ENCODE peak calls at places on chromosomes 4 and X, in eight cellular contexts. X is right atrium auricular region; E is AG04450; U is fibroblast of the aortic adventitia; J is NCI-H1105; H is Caki2; I is activated T-cell treated with anti-CD3 and anti-CD28 coated beads, Interleukin-2, amount 50 U/mL, for 24 hours; N is lower leg skin. R is an unnamed sample.

GRCh38 chr4:4384837-4385236 is 2.1 kb upstream of the NSG1 start:
- DNase-seq in J (no peak), N (no peak), X (no peak), H (peak; percentile 11), E (no peak), I (no peak), U (no peak), R (no peak)

GRCh38 chr4:163941221-163941865 is 446.9 kb downstream of the TMA16 start:
- DNase-seq in E (no peak), H (peak; percentile 19), N (no peak), U (no peak), I (no peak), X (no peak), J (no peak), R (no peak)

GRCh38 chr4:48108309-48109073 is 25.6 kb downstream of the TXK start:
- DNase-seq in I (no peak), U (no peak), N (no peak), X (no peak), J (no peak), E (no peak), H (no peak), R (no peak)

GRCh38 chrX:45592067-45592466 is 391.4 kb upstream of the DIPK2B start:
- DNase-seq in U (peak; percentile 2), N (no peak), H (no peak), I (no peak), J (no peak), X (no peak), E (no peak), R (no peak)

GRCh38 chrX:13167444-13168207 is 123.2 kb upstream of the FAM9C start:
- DNase-seq in N (peak; percentile 39), X (peak; percentile 65), U (peak; percentile 82), H (no peak), E (no peak), I (no peak), J (no peak), R (no peak)

GRCh38 chrX:357693-358471 is 28.8 kb downstream of the PPP2R3B start:
- DNase-seq in I (peak; percentile 58), J (no peak), H (no peak), U (no peak), N (no peak), X (no peak), E (no peak), R (no peak)

GRCh38 chr4:77174426-77174825 is 17.4 kb downstream of the CCNG2 start:
- DNase-seq in H (no peak), N (no peak), E (no peak), X (no peak), J (no peak), U (no peak), I (no peak), R (no peak)

GRCh38 chrX:131704136-131704695 is 160.3 kb downstream of the OR13H1 start:
- DNase-seq in N (no peak), U (peak; percentile 96), J (no peak), H (no peak), I (peak; percentile 86), E (no peak), X (peak; percentile 76), R (no peak)

GRCh38 chr4:89957527-89957926 is 62.9 kb downstream of the MMRN1 start:
- DNase-seq in H (no peak), X (no peak), J (no peak), E (no peak), U (no peak), N (no peak), I (no peak), R (no peak)

GRCh38 chrX:132491191-132491590 is 2.4 kb upstream of the MBNL3 start:
- DNase-seq in U (no peak), H (peak; percentile 23), E (no peak), X (no peak), N (peak; percentile 20), I (no peak), J (no peak), R (no peak)

GRCh38 chr4:72987741-72988729 is 81.5 kb downstream of the COX18 start:
- DNase-seq in X (no peak), N (no peak), H (no peak), I (no peak), U (peak; percentile 49), E (no peak), J (no peak), R (no peak)

GRCh38 chrX:133745361-133745760 is 240.0 kb downstream of the GPC3 start:
- DNase-seq in H (no peak), J (no peak), U (no peak), I (no peak), N (no peak), E (no peak), X (no peak), R (no peak)

GRCh38 chr4:62075082-62075481 is 875.0 kb downstream of the ADGRL3 start:
- DNase-seq in H (no peak), U (no peak), E (no peak), X (no peak), I (no peak), J (no peak), N (no peak), R (no peak)

R was measured in HS-27A.